ENCODE peak calls at places on chromosomes 12 and 14, in ten cellular contexts. Y, E, W, C, Z, Q, V, G, T and L are unnamed samples.

GRCh38 chr14:104284107-104284592 is 145.8 kb downstream of the KIF26A start:
- DNase-seq in Y (no peak), E (peak), W (no peak), C (no peak), Z (no peak), Q (no peak), V (no peak), G (no peak), T (no peak), L (no peak)

GRCh38 chr14:67806228-67806627 is 10.2 kb downstream of the ZFYVE26 start:
- DNase-seq in Y (no peak), E (no peak), W (no peak), C (no peak), Z (no peak), Q (no peak), V (no peak), G (no peak), T (no peak), L (no peak)

GRCh38 chr14:92524603-92525185 is 11.1 kb downstream of the RIN3 start:
- DNase-seq in Y (no peak), E (no peak), W (no peak), C (no peak), Z (no peak), Q (no peak), V (no peak), G (no peak), T (no peak), L (no peak)

GRCh38 chr12:131583085-131583712 is 127.7 kb upstream of the SFSWAP start:
- DNase-seq in Y (no peak), E (no peak), W (no peak), C (no peak), Z (no peak), Q (no peak), V (no peak), G (no peak), T (no peak), L (no peak)

GRCh38 chr12:68445836-68446235 is 113.7 kb upstream of the MDM1 start:
- DNase-seq in Y (no peak), E (no peak), W (no peak), C (no peak), Z (no peak), Q (no peak), V (peak), G (no peak), T (no peak), L (no peak)

GRCh38 chr12:121278450-121279375 is 17.8 kb downstream of the CAMKK2 start:
- DNase-seq in Y (no peak), E (peak), W (peak), C (no peak), Z (no peak), Q (no peak), V (no peak), G (no peak), T (no peak), L (no peak)

GRCh38 chr12:4997939-4998338 is 45.7 kb upstream of the KCNA5 start:
- DNase-seq in Y (peak), E (no peak), W (peak), C (no peak), Z (peak), Q (no peak), V (peak), G (no peak), T (peak), L (no peak)

GRCh38 chr12:69886715-69887114 is 61.7 kb downstream of the MYRFL start:
- DNase-seq in Y (no peak), E (no peak), W (no peak), C (no peak), Z (no peak), Q (no peak), V (no peak), G (no peak), T (no peak), L (no peak)

GRCh38 chr14:104116544-104117340 is 21.6 kb upstream of the KIF26A start:
- DNase-seq in Y (no peak), E (peak), W (no peak), C (no peak), Z (no peak), Q (no peak), V (no peak), G (no peak), T (no peak), L (no peak)

GRCh38 chr12:10943167-10943566 is 4.1 kb upstream of the TAS2R14 start:
- DNase-seq in Y (no peak), E (no peak), W (no peak), C (no peak), Z (no peak), Q (no peak), V (no peak), G (no peak), T (no peak), L (no peak)